ENCODE peak calls at places on chromosomes 5 and 9, in six cellular contexts. U is A549, O is cardiac muscle cell, P is prostate gland, L is IMR-90, B is mesendoderm. Y is an unnamed sample.

GRCh38 chr9:93180938-93181337 is 3.0 kb upstream of the WNK2 start:
- DNase-seq in B (no peak), O (no peak), L (no peak), U (no peak), P (no peak), Y (no peak)

GRCh38 chr5:6235726-6236125 is 142.6 kb downstream of the MED10 start:
- DNase-seq in P (no peak), B (no peak), L (no peak), O (no peak), U (no peak), Y (no peak)

GRCh38 chr5:119341452-119342349 is 14.1 kb upstream of the TNFAIP8 start:
- DNase-seq in L (no peak), P (no peak), B (no peak), U (no peak), O (no peak), Y (no peak)

GRCh38 chr5:168315991-168316578 is 24.6 kb downstream of the WWC1 start:
- DNase-seq in B (no peak), L (no peak), O (no peak), P (peak; percentile 84), U (no peak), Y (no peak)

GRCh38 chr9:26833792-26834191 is 58.8 kb downstream of the CAAP1 start:
- DNase-seq in L (no peak), P (no peak), O (no peak), B (peak; percentile 68), U (no peak), Y (no peak)

GRCh38 chr9:73577867-73578266 is 426.2 kb downstream of the ANXA1 start:
- DNase-seq in B (no peak), O (peak; percentile 42), P (no peak), L (no peak), U (peak; percentile 3), Y (no peak)

GRCh38 chr5:74934949-74935751 is 69.0 kb upstream of the FAM169A start:
- DNase-seq in O (peak; percentile 65), P (no peak), U (no peak), B (peak; percentile 78), L (peak; percentile 50), Y (no peak)

GRCh38 chr9:126986506-126986951 is 71.9 kb downstream of the RALGPS1 start:
- DNase-seq in O (peak; percentile 21), L (no peak), P (no peak), B (no peak), U (peak; percentile 40), Y (peak; percentile 33)

GRCh38 chr5:181203093-181203711 is 1.8 kb downstream of the TRIM7 start:
- DNase-seq in U (no peak), B (no peak), L (peak; percentile 23), P (no peak), O (peak; percentile 77), Y (no peak)

GRCh38 chr9:114908104-114908621 is 22.2 kb downstream of the TNFSF8 start:
- DNase-seq in P (peak; percentile 91), O (no peak), L (peak; percentile 52), U (peak; percentile 97), B (peak; percentile 98), Y (no peak)

DNA sequence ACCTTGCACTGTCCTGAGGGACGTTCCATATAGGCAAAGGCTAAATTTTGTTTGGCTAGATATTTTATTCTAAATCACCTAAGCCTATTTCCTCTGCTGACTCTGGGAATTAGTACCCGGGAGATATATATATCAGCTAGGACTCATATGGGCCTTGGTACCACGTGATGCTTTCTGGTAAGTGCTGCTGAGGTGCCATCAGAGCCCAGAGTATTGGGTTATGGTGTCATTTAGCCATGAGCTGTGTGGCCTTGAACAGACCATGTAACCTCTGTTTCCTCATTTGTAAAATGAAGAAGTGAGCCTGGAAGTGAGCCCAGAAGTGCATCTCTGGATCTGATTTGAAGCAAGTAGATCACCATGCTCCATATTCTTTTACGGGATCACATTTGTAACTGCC is 126.1 kb downstream of the GPBP1 start:
- DNase-seq in P (no peak), O (no peak), B (no peak), U (no peak), L (no peak), Y (no peak)
- H3K4me1 ChIP-seq in P (no peaks in the 10 kb centered on the region), O (peaks cover 5% of the 10 kb centered on the region), B (no peaks in the 10 kb centered on the region), U (peaks cover 18% of the 10 kb centered on the region), L (peaks cover 15% of the 10 kb centered on the region), Y (peaks cover 9% of the 10 kb centered on the region)

GRCh38 chr5:150129454-150129812 is 26.2 kb downstream of the PDGFRB start:
- DNase-seq in L (no peak), U (no peak), P (no peak), O (no peak), B (no peak), Y (no peak)

GRCh38 chr5:150131978-150132694 is 23.5 kb downstream of the PDGFRB start:
- DNase-seq in B (no peak), O (no peak), U (no peak), P (no peak), L (peak; percentile 19), Y (no peak)

GRCh38 chr5:150131461-150131860 is 24.2 kb downstream of the PDGFRB start:
- DNase-seq in O (no peak), B (no peak), L (peak; percentile 56), U (no peak), P (no peak), Y (no peak)

GRCh38 chr5:150129813-150130492 is 25.7 kb downstream of the PDGFRB start:
- DNase-seq in O (peak; percentile 84), B (peak; percentile 85), U (peak; percentile 71), L (peak; percentile 78), P (peak; percentile 47), Y (peak; percentile 11)

GRCh38 chr5:150130493-150130922 is 25.1 kb downstream of the PDGFRB start:
- DNase-seq in P (no peak), O (no peak), B (peak; percentile 98), L (no peak), U (no peak), Y (no peak)
- H3K4me1 ChIP-seq in P (no peaks in the 10 kb centered on the region), O (no peaks in the 10 kb centered on the region), B (peaks cover 22% of the 10 kb centered on the region), L (peaks cover 33% of the 10 kb centered on the region), U (peaks cover 4% of the 10 kb centered on the region), Y (no peaks in the 10 kb centered on the region)

DNA sequence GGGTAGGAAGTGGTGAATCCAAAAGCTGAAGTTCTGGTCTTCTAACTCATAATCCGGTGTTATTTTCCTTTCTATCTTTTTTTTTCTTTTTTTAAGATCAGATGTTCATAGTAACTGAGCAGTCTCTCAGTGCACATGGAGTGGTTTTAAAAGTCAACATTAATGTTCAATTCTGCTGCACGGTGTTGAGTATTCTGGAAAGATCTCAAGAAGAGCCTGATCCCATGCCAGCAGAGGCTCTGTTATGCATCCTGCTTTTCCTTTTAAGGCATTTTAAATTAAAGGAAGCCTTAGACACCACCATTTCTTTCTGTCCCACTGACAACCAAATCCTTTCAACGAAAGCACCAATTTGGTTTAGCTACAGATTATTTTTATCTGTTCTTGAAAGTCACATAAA is 33.4 kb downstream of the SEMA5A start:
- DNase-seq in O (peak; percentile 51), B (no peak), L (peak; percentile 18), U (no peak), P (peak; percentile 41), Y (no peak)
- H3K4me1 ChIP-seq in O (peaks cover 30% of the 10 kb centered on the region), B (no peaks in the 10 kb centered on the region), L (no peaks in the 10 kb centered on the region), U (no peaks in the 10 kb centered on the region), P (no peaks in the 10 kb centered on the region), Y (no peaks in the 10 kb centered on the region)

DNA sequence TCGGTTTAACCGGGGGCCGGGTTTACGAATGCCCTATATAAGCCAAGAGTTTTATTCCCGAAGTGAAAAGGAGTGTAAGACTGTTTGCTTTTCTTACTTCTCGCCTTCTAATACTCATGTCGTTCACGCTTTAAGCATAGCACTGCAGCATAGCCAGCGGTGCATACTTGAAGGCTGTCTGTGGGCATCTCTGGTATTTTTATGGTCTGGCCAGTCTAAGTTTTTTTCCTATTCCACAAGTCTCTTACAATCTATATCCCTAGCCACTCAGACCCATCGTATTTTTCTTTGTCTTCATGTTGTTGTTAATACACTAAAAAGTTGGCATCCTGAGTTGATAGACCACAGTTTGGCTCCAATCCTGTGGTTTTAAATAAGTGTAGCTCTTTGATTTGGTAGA is 1.3 kb downstream of the UHRF2 start:
- DNase-seq in U (no peak), O (peak; percentile 60), L (peak; percentile 50), P (no peak), B (no peak), Y (no peak)
- H3K4me1 ChIP-seq in U (peaks cover 23% of the 10 kb centered on the region), O (peaks cover 13% of the 10 kb centered on the region), L (peaks cover 8% of the 10 kb centered on the region), P (no peaks in the 10 kb centered on the region), B (peaks cover 2% of the 10 kb centered on the region), Y (peaks cover 32% of the 10 kb centered on the region)

GRCh38 chr5:143139585-143139984 is 263.9 kb downstream of the NR3C1 start:
- DNase-seq in B (no peak), P (no peak), L (no peak), U (no peak), O (no peak), Y (no peak)
- H3K4me1 ChIP-seq in B (no peaks in the 10 kb centered on the region), P (peaks cover 3% of the 10 kb centered on the region), L (peaks cover 6% of the 10 kb centered on the region), U (peaks cover 7% of the 10 kb centered on the region), O (peaks cover 41% of the 10 kb centered on the region), Y (no peaks in the 10 kb centered on the region)

GRCh38 chr9:95480346-95480745 is 36.4 kb downstream of the PTCH1 start:
- DNase-seq in L (no peak), O (no peak), P (no peak), U (no peak), B (no peak), Y (no peak)
- H3K4me1 ChIP-seq in L (no peaks in the 10 kb centered on the region), O (peaks cover 34% of the 10 kb centered on the region), P (no peaks in the 10 kb centered on the region), U (no peaks in the 10 kb centered on the region), B (peaks cover 3% of the 10 kb centered on the region), Y (no peaks in the 10 kb centered on the region)

GRCh38 chr9:36041491-36041890 is 4.8 kb downstream of the RECK start:
- DNase-seq in P (no peak), U (no peak), L (no peak), B (no peak), O (no peak), Y (no peak)
- H3K4me1 ChIP-seq in P (no peaks in the 10 kb centered on the region), U (peaks cover 27% of the 10 kb centered on the region), L (peaks cover 8% of the 10 kb centered on the region), B (peaks cover 5% of the 10 kb centered on the region), O (peaks cover 10% of the 10 kb centered on the region), Y (no peaks in the 10 kb centered on the region)

GRCh38 chr9:33816327-33817252 is at the start of gene UBE2R2:
- DNase-seq in O (peak; percentile 95), U (peak; percentile 95), L (peak; percentile 86), P (peak; percentile 89), B (peak; percentile 91), Y (peak; percentile 87)
- H3K4me1 ChIP-seq in O (peaks cover 5% of the 10 kb centered on the region), U (peaks cover 55% of the 10 kb centered on the region), L (peaks cover 15% of the 10 kb centered on the region), P (no peaks in the 10 kb centered on the region), B (peaks cover 3% of the 10 kb centered on the region), Y (peaks cover 21% of the 10 kb centered on the region)